ENCODE peak calls at places on chromosomes 5 and 9, in seven cellular contexts. R, Y, P, A, E, U and L are unnamed samples.

GRCh38 chr9:132597073-132597775 is 14.8 kb downstream of the BARHL1 start:
- DNase-seq in R (peak; percentile 19), Y (no peak), P (no peak), A (no peak), E (no peak), U (no peak), L (no peak)

GRCh38 chr5:88396126-88396525 is 127.5 kb upstream of the TMEM161B start:
- DNase-seq in R (no peak), Y (no peak), P (no peak), A (no peak), E (no peak), U (no peak), L (no peak)

GRCh38 chr9:124164800-124165199 is 92.9 kb upstream of the NEK6 start:
- DNase-seq in R (peak; percentile 7), Y (no peak), P (no peak), A (peak; percentile 71), E (no peak), U (no peak), L (no peak)

GRCh38 chr5:67146574-67146973 is 50.0 kb downstream of the CD180 start:
- DNase-seq in R (no peak), Y (no peak), P (no peak), A (no peak), E (no peak), U (no peak), L (no peak)

GRCh38 chr9:27591093-27591492 is 17.8 kb upstream of the C9orf72 start:
- DNase-seq in R (no peak), Y (no peak), P (no peak), A (no peak), E (no peak), U (no peak), L (no peak)

GRCh38 chr5:78908173-78908901 is 76.8 kb downstream of the ARSB start:
- DNase-seq in R (peak; percentile 85), Y (no peak), P (no peak), A (no peak), E (peak; percentile 69), U (no peak), L (no peak)

GRCh38 chr5:13985736-13986418 is 41.4 kb upstream of the DNAH5 start:
- DNase-seq in R (peak; percentile 30), Y (peak; percentile 62), P (no peak), A (no peak), E (no peak), U (no peak), L (no peak)

GRCh38 chr9:133534346-133535284 is at the start of gene ADAMTSL2:
- DNase-seq in R (peak; percentile 78), Y (no peak), P (no peak), A (peak; percentile 87), E (peak; percentile 90), U (peak; percentile 80), L (no peak)

GRCh38 chr9:107481035-107481434 is 8.5 kb downstream of the KLF4 start:
- DNase-seq in R (no peak), Y (peak; percentile 32), P (no peak), A (no peak), E (no peak), U (no peak), L (no peak)

GRCh38 chr9:105445203-105445881 is 2.5 kb upstream of the FSD1L start:
- DNase-seq in R (no peak), Y (no peak), P (no peak), A (no peak), E (no peak), U (no peak), L (no peak)

GRCh38 chr5:80516826-80517225 is 28.9 kb downstream of the FAM151B start:
- DNase-seq in R (no peak), Y (peak; percentile 20), P (no peak), A (no peak), E (no peak), U (no peak), L (no peak)

GRCh38 chr5:36593867-36594266 is 12.5 kb upstream of the SLC1A3 start:
- DNase-seq in R (no peak), Y (no peak), P (no peak), A (no peak), E (no peak), U (no peak), L (no peak)

GRCh38 chr5:95821110-95822021 is 1.2 kb downstream of the GLRX start:
- DNase-seq in R (no peak), Y (no peak), P (no peak), A (no peak), E (peak; percentile 68), U (no peak), L (no peak)

GRCh38 chr5:179267071-179267670 is 78.1 kb downstream of the ADAMTS2 start:
- DNase-seq in R (no peak), Y (no peak), P (no peak), A (peak; percentile 68), E (peak; percentile 63), U (peak; percentile 57), L (no peak)

GRCh38 chr5:160638141-160638742 is 213.8 kb downstream of the ATP10B start:
- DNase-seq in R (peak; percentile 11), Y (no peak), P (no peak), A (no peak), E (no peak), U (no peak), L (no peak)

GRCh38 chr5:167587768-167588167 is 703.7 kb upstream of the WWC1 start:
- DNase-seq in R (peak; percentile 28), Y (peak; percentile 40), P (no peak), A (no peak), E (peak; percentile 48), U (no peak), L (no peak)

GRCh38 chr5:4018968-4019766 is 423.5 kb downstream of the IRX1 start:
- DNase-seq in R (no peak), Y (no peak), P (no peak), A (no peak), E (no peak), U (no peak), L (no peak)

GRCh38 chr5:573976-574375 is 38.2 kb upstream of the CEP72 start:
- DNase-seq in R (no peak), Y (no peak), P (no peak), A (peak; percentile 57), E (no peak), U (no peak), L (no peak)

GRCh38 chr9:93207326-93207814 is 23.4 kb downstream of the WNK2 start:
- DNase-seq in R (peak; percentile 44), Y (no peak), P (no peak), A (peak; percentile 87), E (peak; percentile 70), U (no peak), L (no peak)

GRCh38 chr5:137580030-137580429 is 80.9 kb upstream of the SPOCK1 start:
- DNase-seq in R (no peak), Y (peak; percentile 20), P (no peak), A (no peak), E (no peak), U (no peak), L (no peak)

GRCh38 chr9:131762356-131762932 is 22.6 kb upstream of the RAPGEF1 start:
- DNase-seq in R (peak; percentile 86), Y (peak; percentile 77), P (no peak), A (peak; percentile 82), E (peak; percentile 97), U (peak; percentile 89), L (peak; percentile 51)

GRCh38 chr9:96169488-96169887 is 132.5 kb downstream of the HSD17B3 start:
- DNase-seq in R (peak; percentile 23), Y (peak; percentile 87), P (no peak), A (peak; percentile 69), E (peak; percentile 58), U (no peak), L (no peak)

GRCh38 chr9:96171749-96172148 is 130.2 kb downstream of the HSD17B3 start:
- DNase-seq in R (no peak), Y (no peak), P (no peak), A (no peak), E (no peak), U (no peak), L (no peak)

GRCh38 chr9:96169901-96170300 is 132.1 kb downstream of the HSD17B3 start:
- DNase-seq in R (no peak), Y (no peak), P (no peak), A (peak; percentile 29), E (peak; percentile 40), U (no peak), L (no peak)

GRCh38 chr9:96166981-96167380 is 135.0 kb downstream of the HSD17B3 start:
- DNase-seq in R (no peak), Y (no peak), P (no peak), A (peak; percentile 25), E (no peak), U (no peak), L (no peak)

DNA sequence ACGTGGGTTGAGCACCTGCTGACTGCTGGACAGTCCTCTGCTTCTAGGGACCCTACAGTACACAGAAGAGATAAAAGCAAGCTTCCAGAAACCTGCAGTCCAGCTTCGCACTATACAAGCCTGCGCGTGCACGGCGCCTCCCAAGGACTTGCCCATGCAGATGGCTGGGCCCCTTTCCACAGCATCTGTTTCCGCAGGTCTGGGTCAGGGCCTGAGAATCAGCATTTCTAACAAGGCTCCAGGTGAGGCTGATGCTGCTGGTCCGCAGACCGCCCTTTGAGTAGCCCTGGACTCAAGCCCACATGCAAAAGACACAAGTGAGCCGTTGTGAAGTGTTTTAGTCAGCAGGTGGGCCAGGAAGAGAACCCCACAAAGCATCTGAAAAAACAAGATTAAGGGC is 133.1 kb downstream of the HSD17B3 start:
- DNase-seq in R (no peak), Y (no peak), P (no peak), A (peak; percentile 56), E (no peak), U (no peak), L (no peak)
- H3K27ac ChIP-seq in R (no peak overlapping the region), Y (peak overlapping the region; percentile 93), P (no peak overlapping the region), A (no peak overlapping the region), E (no peak overlapping the region), U (no peak overlapping the region), L (no peak overlapping the region)

GRCh38 chr5:63648376-63648775 is 313.9 kb downstream of the HTR1A start:
- DNase-seq in R (no peak), Y (no peak), P (no peak), A (no peak), E (no peak), U (no peak), L (no peak)
- H3K9me3 ChIP-seq in R (no peaks in the 10 kb centered on the region), Y (no peaks in the 10 kb centered on the region), P (no peaks in the 10 kb centered on the region), A (no peaks in the 10 kb centered on the region), E (no peaks in the 10 kb centered on the region), U (no peaks in the 10 kb centered on the region), L (no peaks in the 10 kb centered on the region)

GRCh38 chr5:9502435-9502834 is 43.4 kb downstream of the SEMA5A start:
- DNase-seq in R (no peak), Y (no peak), P (no peak), A (no peak), E (no peak), U (no peak), L (no peak)
- H3K27ac ChIP-seq in R (no peak overlapping the region), Y (no peak overlapping the region), P (no peak overlapping the region), A (no peak overlapping the region), E (no peak overlapping the region), U (no peak overlapping the region), L (no peak overlapping the region)

DNA sequence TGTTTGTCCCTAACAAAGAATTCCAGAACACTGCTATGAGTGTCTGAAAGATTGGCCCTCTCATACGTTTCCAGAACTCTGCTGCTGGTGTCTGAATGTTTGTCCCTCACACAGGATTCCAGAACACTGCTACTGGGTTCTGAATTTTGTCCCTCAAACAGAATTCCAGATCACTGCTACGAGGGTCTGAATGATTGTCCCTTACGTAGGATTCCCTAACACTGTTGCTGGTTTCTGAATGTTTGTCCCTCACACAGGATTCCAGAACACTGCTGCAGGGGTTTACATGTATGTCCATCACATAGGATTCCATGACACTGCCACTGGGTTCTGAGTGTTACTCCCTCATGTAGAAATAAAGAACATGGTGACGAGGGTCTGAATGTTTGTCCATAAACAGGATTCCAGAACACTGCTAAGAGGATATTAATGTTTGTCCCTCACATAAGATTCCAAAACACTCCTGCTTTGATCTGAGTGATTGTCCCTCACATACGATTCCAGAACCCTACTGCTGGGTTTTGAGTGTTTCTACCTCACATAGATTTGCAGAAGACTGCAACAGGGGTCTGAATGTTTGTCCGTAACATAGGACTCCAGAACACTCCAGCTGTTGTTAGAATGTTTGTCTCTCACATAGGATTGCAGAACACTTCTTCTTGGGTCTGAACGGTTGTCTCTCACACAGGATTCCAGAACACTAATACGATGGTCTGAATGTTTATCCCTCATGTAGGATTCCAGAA is 214.4 kb downstream of the FOXD4L6 start:
- DNase-seq in R (no peak), Y (no peak), P (no peak), A (no peak), E (no peak), U (no peak), L (no peak)
- H3K9me3 ChIP-seq in R (no peaks in the 10 kb centered on the region), Y (peaks cover 71% of the 10 kb centered on the region), P (peaks cover 82% of the 10 kb centered on the region), A (peaks cover 76% of the 10 kb centered on the region), E (no peaks in the 10 kb centered on the region), U (peaks cover 85% of the 10 kb centered on the region), L (peaks cover 58% of the 10 kb centered on the region)